ENCODE peak calls at places on chromosomes 6 and 20, in five cellular contexts. I is hepatic stellate cell, M is kidney tubule cell, P is upper lobe of right lung, T is H4. B is an unnamed sample.

GRCh38 chr6:55819811-55820210 is 55.6 kb downstream of the BMP5 start:
- DNase-seq in M (no peak), I (no peak), T (peak), P (no peak), B (no peak)

GRCh38 chr6:34227656-34228421 is 8.8 kb upstream of the HMGA1 start:
- DNase-seq in T (no peak), I (no peak), P (no peak), M (peak), B (no peak)

GRCh38 chr6:43292341-43292740 is 5.7 kb upstream of the SLC22A7 start:
- DNase-seq in P (peak), T (no peak), M (no peak), I (no peak), B (no peak)

GRCh38 chr6:15329154-15329781 is 83.4 kb downstream of the JARID2 start:
- DNase-seq in M (peak), I (peak), P (no peak), T (peak), B (no peak)

GRCh38 chr20:63317061-63317460 is 24.1 kb downstream of the COL20A1 start:
- DNase-seq in T (no peak), P (no peak), I (no peak), M (no peak), B (peak)

GRCh38 chr6:129345890-129346289 is 364.1 kb downstream of the ARHGAP18 start:
- DNase-seq in P (no peak), I (peak), T (no peak), M (peak), B (no peak)

GRCh38 chr20:11777861-11778570 is 139.7 kb upstream of the BTBD3 start:
- DNase-seq in M (no peak), P (no peak), I (peak), T (no peak), B (no peak)

GRCh38 chr6:135880066-135880972 is 28.8 kb downstream of the PDE7B start:
- DNase-seq in T (peak), P (no peak), I (peak), M (peak), B (no peak)

GRCh38 chr6:128882560-128882959 is 378 bp upstream of the LAMA2 start:
- DNase-seq in M (no peak), I (no peak), P (no peak), T (peak), B (no peak)

GRCh38 chr6:170160628-170161611 is 130.0 kb downstream of the DLL1 start:
- DNase-seq in M (no peak), T (no peak), P (no peak), I (no peak), B (peak)

GRCh38 chr6:89281779-89282246 is 33.3 kb downstream of the GABRR2 start:
- DNase-seq in T (peak), P (no peak), M (peak), I (peak), B (no peak)

GRCh38 chr20:23357767-23358562 is 4.0 kb upstream of the GZF1 start:
- DNase-seq in T (peak), I (peak), M (peak), P (peak), B (peak)

GRCh38 chr6:88050140-88050818 is 2.6 kb downstream of the SPACA1 start:
- DNase-seq in P (no peak), I (no peak), M (no peak), T (no peak), B (no peak)

GRCh38 chr6:64803470-64804166 is 903.4 kb downstream of the EYS start:
- DNase-seq in M (no peak), I (no peak), T (no peak), P (no peak), B (no peak)

GRCh38 chr6:147207351-147207750 is 3.1 kb downstream of the STXBP5 start:
- DNase-seq in P (no peak), T (no peak), M (no peak), I (no peak), B (no peak)

GRCh38 chr6:144349690-144350132 is 64.6 kb downstream of the UTRN start:
- DNase-seq in P (no peak), I (no peak), M (peak), T (peak), B (no peak)

GRCh38 chr6:157221817-157222175 is 101.5 kb downstream of the TMEM242 start:
- DNase-seq in M (no peak), I (no peak), T (no peak), P (peak), B (no peak)

GRCh38 chr6:35747877-35748276 is 11.0 kb downstream of the ARMC12 start:
- DNase-seq in M (no peak), T (no peak), P (no peak), I (no peak), B (no peak)

GRCh38 chr20:54555150-54555549 is 79.8 kb downstream of the DOK5 start:
- DNase-seq in P (no peak), T (no peak), M (no peak), I (no peak), B (no peak)

GRCh38 chr20:44702776-44703175 is 12.4 kb upstream of the CCN5 start:
- DNase-seq in I (peak), T (peak), P (peak), M (peak), B (no peak)

GRCh38 chr6:52389626-52390360 is 27.8 kb downstream of the PAQR8 start:
- DNase-seq in I (no peak), P (peak), T (peak), M (peak), B (no peak)

GRCh38 chr20:51579137-51579536 is 36.6 kb upstream of the NFATC2 start:
- DNase-seq in I (peak), T (peak), P (no peak), M (peak), B (no peak)

GRCh38 chr6:53216301-53216700 is 67.7 kb upstream of the GCM1 start:
- DNase-seq in M (no peak), T (no peak), I (no peak), P (no peak), B (no peak)

GRCh38 chr20:47708140-47708807 is 77.0 kb downstream of the SULF2 start:
- DNase-seq in M (no peak), T (no peak), P (no peak), I (no peak), B (no peak)

GRCh38 chr6:31116661-31117385 is 2.2 kb downstream of the PSORS1C1 start:
- DNase-seq in P (no peak), T (no peak), M (no peak), I (peak), B (no peak)

GRCh38 chr20:19618711-19619110 is 139.3 kb upstream of the RIN2 start:
- DNase-seq in T (no peak), P (no peak), I (no peak), M (no peak), B (no peak)